ENCODE peak calls at places on chromosomes 4 and X, in nine cellular contexts. V, H, R, I, Z, D, C, J and F are unnamed samples.

GRCh38 chr4:11954093-11954492 is 525.4 kb upstream of the HS3ST1 start:
- DNase-seq in V (no peak), H (peak), R (peak), I (no peak), Z (no peak), D (no peak), C (no peak), J (no peak), F (peak)

GRCh38 chr4:19944251-19944650 is 307.5 kb upstream of the SLIT2 start:
- DNase-seq in V (no peak), H (no peak), R (no peak), I (no peak), Z (no peak), D (no peak), C (no peak), J (no peak), F (no peak)

GRCh38 chr4:152485726-152486276 is 50.1 kb downstream of the FBXW7 start:
- DNase-seq in V (no peak), H (no peak), R (peak), I (peak), Z (no peak), D (peak), C (peak), J (peak), F (no peak)

GRCh38 chrX:69128573-69128972 is 36.7 kb downstream of the PJA1 start:
- DNase-seq in V (peak), H (no peak), R (no peak), I (no peak), Z (no peak), D (no peak), C (no peak), J (no peak), F (peak)

GRCh38 chr4:2745981-2746806 is 9.9 kb downstream of the TNIP2 start:
- DNase-seq in V (no peak), H (no peak), R (peak), I (no peak), Z (no peak), D (no peak), C (peak), J (peak), F (no peak)

GRCh38 chr4:75561789-75562188 is 5.9 kb downstream of the ODAPH start:
- DNase-seq in V (no peak), H (no peak), R (peak), I (no peak), Z (no peak), D (no peak), C (no peak), J (peak), F (peak)

GRCh38 chr4:173362666-173363065 is 8.1 kb upstream of the SAP30 start:
- DNase-seq in V (no peak), H (no peak), R (no peak), I (no peak), Z (no peak), D (no peak), C (no peak), J (no peak), F (no peak)

GRCh38 chrX:138756234-138756633 is 44.7 kb upstream of the FGF13 start:
- DNase-seq in V (no peak), H (no peak), R (peak), I (no peak), Z (no peak), D (no peak), C (no peak), J (peak), F (peak)

GRCh38 chr4:53119685-53120084 is 246.2 kb downstream of the SCFD2 start:
- DNase-seq in V (no peak), H (no peak), R (no peak), I (peak), Z (no peak), D (no peak), C (no peak), J (no peak), F (peak)

GRCh38 chr4:173490256-173490655 is 39.8 kb downstream of the HAND2 start:
- DNase-seq in V (no peak), H (no peak), R (no peak), I (no peak), Z (peak), D (no peak), C (no peak), J (no peak), F (no peak)

GRCh38 chr4:10303291-10303690 is 153.9 kb downstream of the ZNF518B start:
- DNase-seq in V (no peak), H (no peak), R (no peak), I (no peak), Z (no peak), D (no peak), C (no peak), J (no peak), F (no peak)

GRCh38 chr4:98653006-98653405 is 5.4 kb downstream of the TSPAN5 start:
- DNase-seq in V (no peak), H (no peak), R (no peak), I (no peak), Z (no peak), D (no peak), C (no peak), J (no peak), F (no peak)

GRCh38 chr4:101066586-101066985 is 280.7 kb downstream of the PPP3CA start:
- DNase-seq in V (no peak), H (no peak), R (no peak), I (no peak), Z (peak), D (no peak), C (no peak), J (no peak), F (no peak)

GRCh38 chrX:108001218-108001814 is 19.1 kb upstream of the TEX13B start:
- DNase-seq in V (peak), H (peak), R (peak), I (peak), Z (peak), D (no peak), C (no peak), J (peak), F (peak)

GRCh38 chrX:13377537-13377936 is 57.7 kb upstream of the ATXN3L start:
- DNase-seq in V (peak), H (no peak), R (no peak), I (no peak), Z (no peak), D (no peak), C (no peak), J (peak), F (no peak)

GRCh38 chr4:181566490-181566889 is 676.7 kb upstream of the TENM3 start:
- DNase-seq in V (peak), H (no peak), R (no peak), I (no peak), Z (no peak), D (no peak), C (no peak), J (no peak), F (no peak)

GRCh38 chrX:431032-431431 is 44.3 kb upstream of the PPP2R3B start:
- DNase-seq in V (no peak), H (no peak), R (no peak), I (no peak), Z (no peak), D (no peak), C (no peak), J (no peak), F (no peak)

GRCh38 chrX:11792461-11793421 is 34.7 kb downstream of the MSL3 start:
- DNase-seq in V (no peak), H (no peak), R (peak), I (no peak), Z (no peak), D (no peak), C (peak), J (no peak), F (no peak)

GRCh38 chr4:7128651-7129050 is 60.8 kb upstream of the GRPEL1 start:
- DNase-seq in V (no peak), H (no peak), R (no peak), I (no peak), Z (no peak), D (no peak), C (no peak), J (no peak), F (no peak)

GRCh38 chr4:108114503-108114902 is 54.2 kb downstream of the LEF1 start:
- DNase-seq in V (no peak), H (no peak), R (no peak), I (no peak), Z (no peak), D (no peak), C (no peak), J (peak), F (peak)

GRCh38 chrX:19883878-19884277 is 3.5 kb downstream of the SH3KBP1 start:
- DNase-seq in V (no peak), H (peak), R (peak), I (no peak), Z (no peak), D (no peak), C (peak), J (no peak), F (no peak)

GRCh38 chr4:23737571-23737970 is 152.3 kb downstream of the PPARGC1A start:
- DNase-seq in V (no peak), H (no peak), R (no peak), I (no peak), Z (no peak), D (no peak), C (no peak), J (no peak), F (no peak)

DNA sequence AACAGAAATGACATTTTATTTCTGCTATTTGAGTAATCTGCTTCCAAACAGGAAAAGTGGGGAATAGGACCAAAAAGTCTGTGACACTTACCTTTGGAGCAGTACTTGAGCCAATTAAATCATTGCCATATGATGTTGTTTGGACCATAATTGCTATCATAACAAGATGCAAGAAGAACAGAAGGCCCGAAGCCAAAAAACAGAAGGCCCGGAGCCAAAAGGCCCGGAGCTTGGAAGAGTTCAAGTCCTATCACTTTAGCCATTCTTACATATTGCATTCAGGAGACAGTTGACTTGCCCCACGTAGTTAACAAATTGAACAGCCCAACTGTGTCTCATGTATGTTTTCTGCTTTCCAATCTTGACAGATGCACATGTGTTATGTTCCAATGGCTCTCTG is 285.6 kb downstream of the ARHGAP24 start:
- DNase-seq in V (no peak), H (no peak), R (no peak), I (no peak), Z (no peak), D (no peak), C (no peak), J (no peak), F (no peak)
- TF ChIP-seq REST in V (no peak), H (no peak), R (no peak), I (no peak), Z (no peak), D (no peak), C (no peak), J (no peak), F (no peak)

GRCh38 chr4:117560329-117560728 is 474.0 kb upstream of the NDST3 start:
- DNase-seq in V (no peak), H (peak), R (peak), I (no peak), Z (no peak), D (peak), C (no peak), J (no peak), F (peak)
- TF ChIP-seq REST in V (no peak), H (no peak), R (no peak), I (no peak), Z (no peak), D (no peak), C (no peak), J (no peak), F (no peak)

GRCh38 chr4:187021436-187022205 is 298.0 kb upstream of the FAT1 start:
- DNase-seq in V (no peak), H (no peak), R (no peak), I (no peak), Z (no peak), D (no peak), C (no peak), J (no peak), F (no peak)

GRCh38 chr4:187017156-187017555 is 293.5 kb upstream of the FAT1 start:
- DNase-seq in V (no peak), H (no peak), R (no peak), I (no peak), Z (no peak), D (no peak), C (no peak), J (no peak), F (peak)

GRCh38 chr4:187016101-187016500 is 292.4 kb upstream of the FAT1 start:
- DNase-seq in V (no peak), H (no peak), R (no peak), I (no peak), Z (no peak), D (no peak), C (no peak), J (no peak), F (no peak)

GRCh38 chr4:187020681-187021080 is 297.0 kb upstream of the FAT1 start:
- DNase-seq in V (no peak), H (no peak), R (no peak), I (no peak), Z (no peak), D (no peak), C (no peak), J (no peak), F (no peak)

DNA sequence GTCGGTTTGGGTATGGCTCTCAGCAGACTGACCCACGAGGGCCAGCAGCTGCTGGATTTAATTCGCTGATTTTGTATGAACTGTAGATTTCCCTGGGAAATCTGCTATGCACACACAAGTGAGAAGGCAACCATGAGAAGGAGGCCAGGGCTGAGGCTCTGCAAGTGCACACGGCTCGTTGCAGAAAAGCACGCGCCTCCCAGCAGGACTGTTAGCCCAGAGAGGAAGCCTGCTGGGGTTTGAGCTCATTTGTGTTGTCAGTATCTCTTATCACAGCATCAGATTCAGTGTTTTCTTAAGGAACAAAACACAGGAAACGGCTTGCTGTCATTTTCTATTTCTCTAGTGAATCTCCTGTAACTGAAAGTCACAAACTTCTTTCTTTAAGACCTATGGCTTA is 296.2 kb upstream of the FAT1 start:
- DNase-seq in V (no peak), H (no peak), R (no peak), I (no peak), Z (no peak), D (no peak), C (no peak), J (no peak), F (peak)
- TF ChIP-seq REST in V (no peak), H (no peak), R (no peak), I (no peak), Z (no peak), D (no peak), C (no peak), J (no peak), F (no peak)

DNA sequence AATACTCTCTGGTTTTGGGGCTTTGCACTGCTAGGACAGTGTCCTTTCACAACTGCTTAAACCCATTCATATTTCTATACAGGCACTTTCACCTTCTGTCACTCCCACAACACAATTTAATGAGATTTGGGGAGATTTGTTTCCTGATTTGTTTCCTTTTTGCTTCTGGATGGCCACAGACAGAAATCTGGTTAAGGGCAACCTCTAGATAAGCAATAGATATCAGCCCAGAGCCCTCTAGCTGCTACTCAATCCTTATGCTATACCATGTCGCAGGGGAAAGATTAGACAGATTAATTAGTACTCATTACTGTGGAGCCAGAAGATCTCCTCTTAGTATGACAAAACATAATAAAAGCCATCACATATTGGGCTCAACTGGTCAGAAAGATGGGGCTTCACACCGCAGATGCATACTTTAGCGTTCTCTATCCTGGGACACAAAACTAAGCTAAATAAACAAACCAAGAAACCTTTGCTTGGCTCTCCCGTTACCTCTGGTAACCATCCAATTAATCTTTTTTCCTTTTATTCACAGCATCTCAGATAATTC is 41.1 kb upstream of the ZNF330 start:
- DNase-seq in V (peak), H (no peak), R (no peak), I (no peak), Z (no peak), D (no peak), C (no peak), J (no peak), F (no peak)
- TF ChIP-seq REST in V (no peak), H (no peak), R (no peak), I (no peak), Z (no peak), D (no peak), C (no peak), J (no peak), F (no peak)

GRCh38 chr4:168557658-168558057 is 60.8 kb downstream of the PALLD start:
- DNase-seq in V (no peak), H (no peak), R (no peak), I (no peak), Z (no peak), D (no peak), C (no peak), J (no peak), F (no peak)

GRCh38 chr4:168553714-168554370 is 57.0 kb downstream of the PALLD start:
- DNase-seq in V (no peak), H (no peak), R (no peak), I (no peak), Z (no peak), D (no peak), C (no peak), J (no peak), F (no peak)

GRCh38 chr4:168558587-168558986 is 61.7 kb downstream of the PALLD start:
- DNase-seq in V (no peak), H (no peak), R (peak), I (no peak), Z (no peak), D (no peak), C (no peak), J (no peak), F (peak)

GRCh38 chr4:168551945-168552695 is 55.3 kb downstream of the PALLD start:
- DNase-seq in V (no peak), H (peak), R (peak), I (peak), Z (no peak), D (no peak), C (no peak), J (peak), F (peak)

GRCh38 chr4:168555437-168555836 is 58.6 kb downstream of the PALLD start:
- DNase-seq in V (no peak), H (no peak), R (no peak), I (no peak), Z (no peak), D (no peak), C (no peak), J (no peak), F (no peak)
- TF ChIP-seq REST in V (no peak), H (no peak), R (no peak), I (no peak), Z (no peak), D (no peak), C (no peak), J (no peak), F (no peak)

GRCh38 chr4:72970756-72971155 is 98.8 kb downstream of the COX18 start:
- DNase-seq in V (no peak), H (no peak), R (no peak), I (no peak), Z (no peak), D (no peak), C (no peak), J (no peak), F (no peak)
- TF ChIP-seq REST in V (no peak), H (no peak), R (no peak), I (no peak), Z (no peak), D (no peak), C (no peak), J (no peak), F (no peak)